ENCODE peak calls at places on chromosomes 4 and X, in seven cellular contexts. One of them, this sample, is unnamed. For H3K4me1, the result is how much of the 10 kb centered on the place peaks cover.

GRCh38 chr4:34636623-34637022 is 1607.7 kb downstream of the ARAP2 start:
- ATAC-seq in A549: no peak
- ATAC-seq in K562: no peak
- ATAC-seq in heart left ventricle: no peak
- ATAC-seq in HCT116: no peak
- ATAC-seq in HepG2: no peak
- ATAC-seq in body of pancreas: no peak
- ATAC-seq in this sample: no peak

GRCh38 chrX:40792433-40792832 is 57.1 kb upstream of the MED14 start:
- ATAC-seq in HCT116: no peak
- ATAC-seq in K562: no peak
- ATAC-seq in body of pancreas: no peak
- ATAC-seq in HepG2: no peak
- ATAC-seq in heart left ventricle: no peak
- ATAC-seq in A549: no peak
- ATAC-seq in this sample: no peak

GRCh38 chrX:54891573-54891972 is 29.1 kb upstream of the TRO start:
- ATAC-seq in heart left ventricle: no peak
- ATAC-seq in K562: peak
- ATAC-seq in A549: peak
- ATAC-seq in HepG2: peak
- ATAC-seq in HCT116: peak
- ATAC-seq in body of pancreas: no peak
- ATAC-seq in this sample: no peak

GRCh38 chrX:129704491-129704890 is 34.3 kb upstream of the XPNPEP2 start:
- ATAC-seq in A549: no peak
- ATAC-seq in heart left ventricle: no peak
- ATAC-seq in K562: no peak
- ATAC-seq in body of pancreas: no peak
- ATAC-seq in HepG2: no peak
- ATAC-seq in HCT116: no peak
- ATAC-seq in this sample: no peak

GRCh38 chr4:61070269-61070668 is 129.9 kb upstream of the ADGRL3 start:
- ATAC-seq in body of pancreas: no peak
- ATAC-seq in A549: no peak
- ATAC-seq in heart left ventricle: no peak
- ATAC-seq in HCT116: no peak
- ATAC-seq in K562: no peak
- ATAC-seq in HepG2: no peak
- ATAC-seq in this sample: no peak

GRCh38 chr4:118340109-118340508 is 12.7 kb downstream of the PRSS12 start:
- ATAC-seq in K562: no peak
- ATAC-seq in heart left ventricle: no peak
- ATAC-seq in HCT116: no peak
- ATAC-seq in HepG2: no peak
- ATAC-seq in body of pancreas: no peak
- ATAC-seq in A549: no peak
- ATAC-seq in this sample: no peak

GRCh38 chrX:135489542-135489941 is 30.9 kb upstream of the INTS6L start:
- ATAC-seq in HepG2: no peak
- ATAC-seq in A549: no peak
- ATAC-seq in heart left ventricle: no peak
- ATAC-seq in HCT116: no peak
- ATAC-seq in K562: no peak
- ATAC-seq in body of pancreas: no peak
- ATAC-seq in this sample: no peak

GRCh38 chrX:147476008-147476407 is 435.7 kb upstream of the FMR1 start:
- ATAC-seq in heart left ventricle: no peak
- ATAC-seq in A549: no peak
- ATAC-seq in HepG2: peak
- ATAC-seq in body of pancreas: no peak
- ATAC-seq in HCT116: no peak
- ATAC-seq in K562: no peak
- ATAC-seq in this sample: no peak

GRCh38 chr4:3123201-3123671 is 48.8 kb downstream of the HTT start:
- ATAC-seq in A549: no peak
- ATAC-seq in heart left ventricle: peak
- ATAC-seq in HCT116: no peak
- ATAC-seq in K562: no peak
- ATAC-seq in HepG2: no peak
- ATAC-seq in body of pancreas: peak
- ATAC-seq in this sample: peak

GRCh38 chr4:188767496-188767895 is 628.3 kb downstream of the TRIML1 start:
- ATAC-seq in HepG2: no peak
- ATAC-seq in heart left ventricle: no peak
- ATAC-seq in body of pancreas: no peak
- ATAC-seq in A549: no peak
- ATAC-seq in HCT116: no peak
- ATAC-seq in K562: no peak
- ATAC-seq in this sample: no peak

GRCh38 chrX:118872102-118872566 is 48.5 kb downstream of the ZCCHC12 start:
- ATAC-seq in body of pancreas: peak
- ATAC-seq in heart left ventricle: peak
- ATAC-seq in HCT116: no peak
- ATAC-seq in K562: no peak
- ATAC-seq in A549: no peak
- ATAC-seq in HepG2: no peak
- ATAC-seq in this sample: peak

GRCh38 chr4:7223566-7223965 is 31.2 kb downstream of the SORCS2 start:
- ATAC-seq in HepG2: no peak
- ATAC-seq in K562: no peak
- ATAC-seq in A549: peak
- ATAC-seq in body of pancreas: no peak
- ATAC-seq in heart left ventricle: no peak
- ATAC-seq in HCT116: no peak
- ATAC-seq in this sample: no peak

GRCh38 chrX:2568125-2568524 is 67.3 kb upstream of the DHRSX start:
- ATAC-seq in A549: no peak
- ATAC-seq in heart left ventricle: no peak
- ATAC-seq in HCT116: no peak
- ATAC-seq in K562: no peak
- ATAC-seq in HepG2: no peak
- ATAC-seq in body of pancreas: peak
- ATAC-seq in this sample: no peak

GRCh38 chr4:68324509-68325262 is 25.2 kb downstream of the YTHDC1 start:
- ATAC-seq in HepG2: no peak
- ATAC-seq in HCT116: no peak
- ATAC-seq in K562: no peak
- ATAC-seq in body of pancreas: peak
- ATAC-seq in heart left ventricle: no peak
- ATAC-seq in A549: no peak
- ATAC-seq in this sample: no peak

GRCh38 chr4:87216469-87216868 is 3.9 kb downstream of the KLHL8 start:
- ATAC-seq in A549: no peak
- ATAC-seq in HepG2: no peak
- ATAC-seq in heart left ventricle: no peak
- ATAC-seq in HCT116: no peak
- ATAC-seq in body of pancreas: no peak
- ATAC-seq in K562: no peak
- ATAC-seq in this sample: no peak

GRCh38 chr4:88411491-88412101 is 32.9 kb downstream of the HERC6 start:
- ATAC-seq in HepG2: no peak
- ATAC-seq in K562: no peak
- ATAC-seq in A549: no peak
- ATAC-seq in heart left ventricle: no peak
- ATAC-seq in body of pancreas: no peak
- ATAC-seq in HCT116: no peak
- ATAC-seq in this sample: no peak

GRCh38 chrX:1894656-1895055 is 279.8 kb downstream of the ASMT start:
- ATAC-seq in A549: peak
- ATAC-seq in heart left ventricle: no peak
- ATAC-seq in body of pancreas: no peak
- ATAC-seq in HCT116: no peak
- ATAC-seq in K562: no peak
- ATAC-seq in HepG2: no peak
- ATAC-seq in this sample: no peak

GRCh38 chrX:65598559-65599147 is 64.1 kb upstream of the LAS1L start:
- ATAC-seq in A549: no peak
- ATAC-seq in HepG2: no peak
- ATAC-seq in heart left ventricle: no peak
- ATAC-seq in HCT116: no peak
- ATAC-seq in body of pancreas: no peak
- ATAC-seq in K562: no peak
- ATAC-seq in this sample: no peak

GRCh38 chrX:65601126-65601525 is 66.3 kb upstream of the MSN start:
- ATAC-seq in body of pancreas: no peak
- ATAC-seq in A549: no peak
- ATAC-seq in K562: peak
- ATAC-seq in heart left ventricle: peak
- ATAC-seq in HepG2: no peak
- ATAC-seq in HCT116: no peak
- ATAC-seq in this sample: peak

GRCh38 chrX:65596270-65596669 is 61.7 kb upstream of the LAS1L start:
- ATAC-seq in K562: peak
- ATAC-seq in body of pancreas: no peak
- ATAC-seq in A549: no peak
- ATAC-seq in HCT116: no peak
- ATAC-seq in heart left ventricle: peak
- ATAC-seq in HepG2: no peak
- ATAC-seq in this sample: no peak

GRCh38 chrX:65600106-65600505 is 65.5 kb upstream of the LAS1L start:
- ATAC-seq in A549: no peak
- ATAC-seq in HepG2: no peak
- ATAC-seq in HCT116: no peak
- ATAC-seq in body of pancreas: no peak
- ATAC-seq in heart left ventricle: no peak
- ATAC-seq in K562: no peak
- ATAC-seq in this sample: no peak

GRCh38 chrX:65601530-65602281 is 65.7 kb upstream of the MSN start:
- ATAC-seq in HepG2: no peak
- ATAC-seq in body of pancreas: peak
- ATAC-seq in K562: peak
- ATAC-seq in A549: peak
- ATAC-seq in HCT116: no peak
- ATAC-seq in heart left ventricle: peak
- ATAC-seq in this sample: peak
- TF ChIP-seq POLR2A in HepG2: no peak
- TF ChIP-seq POLR2A in body of pancreas: peak
- TF ChIP-seq POLR2A in K562: no peak
- TF ChIP-seq POLR2A in A549: no peak
- TF ChIP-seq POLR2A in HCT116: no peak
- TF ChIP-seq POLR2A in heart left ventricle: no peak
- TF ChIP-seq POLR2A in this sample: no peak

GRCh38 chr4:110348711-110349383 is 127.1 kb upstream of the ENPEP start:
- ATAC-seq in HepG2: no peak
- ATAC-seq in heart left ventricle: no peak
- ATAC-seq in HCT116: no peak
- ATAC-seq in body of pancreas: no peak
- ATAC-seq in A549: no peak
- ATAC-seq in K562: no peak
- ATAC-seq in this sample: no peak

GRCh38 chr4:110347805-110348204 is 128.2 kb upstream of the ENPEP start:
- ATAC-seq in body of pancreas: no peak
- ATAC-seq in heart left ventricle: no peak
- ATAC-seq in A549: no peak
- ATAC-seq in HepG2: no peak
- ATAC-seq in HCT116: no peak
- ATAC-seq in K562: no peak
- ATAC-seq in this sample: no peak

DNA sequence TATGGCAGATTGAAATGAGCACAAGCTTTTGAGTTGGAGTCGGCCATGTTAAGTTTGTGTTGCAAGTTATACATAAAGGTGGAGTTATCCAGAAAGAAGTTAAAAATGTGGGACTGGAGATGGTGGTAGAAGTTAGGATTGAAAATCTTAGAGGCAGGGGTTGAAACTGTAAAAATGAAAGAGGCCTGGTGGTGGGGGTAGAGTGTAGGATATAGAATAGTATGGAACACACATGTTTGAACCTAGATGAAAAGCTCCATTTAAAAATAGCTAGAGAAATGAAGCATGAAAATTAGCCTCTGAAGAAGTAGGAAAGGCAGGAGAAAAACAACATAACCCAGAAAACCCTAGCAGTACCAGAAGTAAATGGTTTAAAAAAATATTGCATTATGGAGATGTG is 131.8 kb upstream of the ENPEP start:
- ATAC-seq in HCT116: peak
- ATAC-seq in K562: peak
- ATAC-seq in heart left ventricle: no peak
- ATAC-seq in body of pancreas: no peak
- ATAC-seq in HepG2: peak
- ATAC-seq in A549: peak
- ATAC-seq in this sample: no peak
- H3K4me3 ChIP-seq in HCT116: no peak
- H3K4me3 ChIP-seq in K562: no peak
- H3K4me3 ChIP-seq in heart left ventricle: no peak
- H3K4me3 ChIP-seq in body of pancreas: no peak
- H3K4me3 ChIP-seq in HepG2: no peak
- H3K4me3 ChIP-seq in A549: no peak
- H3K4me3 ChIP-seq in this sample: no peak

DNA sequence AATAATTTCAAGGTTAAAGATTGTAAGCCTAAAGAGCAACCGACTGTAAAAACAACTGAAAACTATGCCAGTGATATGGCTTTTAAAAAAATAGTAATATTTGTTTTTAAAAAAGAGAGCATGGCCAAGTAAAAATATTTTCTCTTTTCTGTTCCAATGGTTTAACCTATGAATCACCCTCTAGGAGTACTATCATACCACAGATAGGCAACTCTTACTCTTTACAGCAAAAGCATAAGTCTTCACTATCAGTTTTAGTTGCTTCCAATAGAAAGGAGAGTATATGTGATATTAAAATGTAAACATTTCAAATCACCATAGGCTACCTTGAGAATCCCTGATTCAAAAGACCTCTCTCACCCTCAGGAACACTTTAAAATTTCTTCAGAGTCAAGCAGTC is 102.6 kb downstream of the AMELX start:
- ATAC-seq in A549: no peak
- ATAC-seq in body of pancreas: no peak
- ATAC-seq in HCT116: no peak
- ATAC-seq in heart left ventricle: no peak
- ATAC-seq in HepG2: no peak
- ATAC-seq in K562: peak
- ATAC-seq in this sample: no peak
- H3K4me1 ChIP-seq in A549: under half
- H3K4me1 ChIP-seq in body of pancreas: under half
- H3K4me1 ChIP-seq in HCT116: under half
- H3K4me1 ChIP-seq in heart left ventricle: under half
- H3K4me1 ChIP-seq in HepG2: under half
- H3K4me1 ChIP-seq in K562: under half
- H3K4me1 ChIP-seq in this sample: under half

GRCh38 chr4:1239949-1240305 is 9.0 kb downstream of the CTBP1 start:
- ATAC-seq in HCT116: no peak
- ATAC-seq in HepG2: no peak
- ATAC-seq in heart left ventricle: no peak
- ATAC-seq in K562: no peak
- ATAC-seq in A549: no peak
- ATAC-seq in body of pancreas: no peak
- ATAC-seq in this sample: no peak

GRCh38 chr4:1239141-1239948 is 9.6 kb downstream of the CTBP1 start:
- ATAC-seq in body of pancreas: peak
- ATAC-seq in K562: no peak
- ATAC-seq in heart left ventricle: no peak
- ATAC-seq in A549: no peak
- ATAC-seq in HepG2: no peak
- ATAC-seq in HCT116: peak
- ATAC-seq in this sample: no peak

GRCh38 chr4:1238676-1239000 is 10.3 kb downstream of the CTBP1 start:
- ATAC-seq in A549: no peak
- ATAC-seq in K562: no peak
- ATAC-seq in body of pancreas: no peak
- ATAC-seq in HCT116: no peak
- ATAC-seq in HepG2: no peak
- ATAC-seq in heart left ventricle: no peak
- ATAC-seq in this sample: no peak

GRCh38 chr4:1236103-1236641 is 12.8 kb downstream of the CTBP1 start:
- ATAC-seq in body of pancreas: no peak
- ATAC-seq in heart left ventricle: no peak
- ATAC-seq in HepG2: no peak
- ATAC-seq in HCT116: no peak
- ATAC-seq in K562: no peak
- ATAC-seq in A549: no peak
- ATAC-seq in this sample: no peak

GRCh38 chr4:1237981-1238675 is 10.8 kb downstream of the CTBP1 start:
- ATAC-seq in body of pancreas: no peak
- ATAC-seq in A549: no peak
- ATAC-seq in heart left ventricle: no peak
- ATAC-seq in HCT116: no peak
- ATAC-seq in K562: no peak
- ATAC-seq in HepG2: no peak
- ATAC-seq in this sample: no peak
- TF ChIP-seq POLR2A in body of pancreas: no peak
- TF ChIP-seq POLR2A in A549: no peak
- TF ChIP-seq POLR2A in heart left ventricle: no peak
- TF ChIP-seq POLR2A in HCT116: no peak
- TF ChIP-seq POLR2A in K562: no peak
- TF ChIP-seq POLR2A in HepG2: no peak
- TF ChIP-seq POLR2A in this sample: no peak

This sample was measured in gastroesophageal sphincter.